ENCODE peak calls at places on chromosomes 2 and 18, in five cellular contexts. K is IMR-90, P is AG04449, H is HFFc6, Y is mammary epithelial cell. I is an unnamed sample.

GRCh38 chr18:48308755-48309154 is 100.4 kb downstream of the ZBTB7C start:
- DNase-seq in K (no peak), P (no peak), H (no peak), Y (no peak), I (no peak)

GRCh38 chr2:7861910-7862702 is 819.8 kb upstream of the ID2 start:
- DNase-seq in K (no peak), P (no peak), H (no peak), Y (no peak), I (no peak)

GRCh38 chr18:48533340-48534093 is 5.3 kb upstream of the CTIF start:
- DNase-seq in K (no peak), P (no peak), H (no peak), Y (no peak), I (no peak)

GRCh38 chr2:12048551-12048950 is 302.1 kb downstream of the LPIN1 start:
- DNase-seq in K (no peak), P (no peak), H (no peak), Y (no peak), I (no peak)

GRCh38 chr2:51247252-51247651 is 215.3 kb upstream of the NRXN1 start:
- DNase-seq in K (no peak), P (no peak), H (no peak), Y (no peak), I (no peak)

GRCh38 chr2:4898706-4899105 is 793.5 kb upstream of the SOX11 start:
- DNase-seq in K (no peak), P (no peak), H (no peak), Y (peak; percentile 73), I (no peak)

GRCh38 chr2:135913726-135914365 is 37.6 kb upstream of the MCM6 start:
- DNase-seq in K (peak; percentile 47), P (no peak), H (peak; percentile 48), Y (peak; percentile 15), I (peak; percentile 10)

GRCh38 chr18:9757851-9758587 is 49.9 kb downstream of the RAB31 start:
- DNase-seq in K (peak; percentile 57), P (no peak), H (peak; percentile 13), Y (peak; percentile 22), I (no peak)

GRCh38 chr2:46564811-46565241 is 85.5 kb downstream of the TMEM247 start:
- DNase-seq in K (no peak), P (no peak), H (no peak), Y (no peak), I (no peak)

GRCh38 chr2:105763076-105763475 is 18.4 kb downstream of the NCK2 start:
- DNase-seq in K (no peak), P (no peak), H (no peak), Y (no peak), I (no peak)

GRCh38 chr2:164252568-164253287 is 368.6 kb downstream of the GRB14 start:
- DNase-seq in K (no peak), P (no peak), H (no peak), Y (no peak), I (no peak)

GRCh38 chr2:113277474-113278072 is 1.1 kb downstream of the PAX8 start:
- DNase-seq in K (no peak), P (no peak), H (no peak), Y (no peak), I (no peak)

GRCh38 chr18:79962835-79963657 is 1.4 kb upstream of the HSBP1L1 start:
- DNase-seq in K (no peak), P (no peak), H (no peak), Y (no peak), I (no peak)

GRCh38 chr2:143807677-143808076 is 678.5 kb downstream of the ARHGAP15 start:
- DNase-seq in K (no peak), P (no peak), H (no peak), Y (no peak), I (no peak)

GRCh38 chr2:121897335-121897970 is 142.0 kb downstream of the TSN start:
- DNase-seq in K (peak; percentile 27), P (no peak), H (peak; percentile 61), Y (peak; percentile 17), I (peak; percentile 3)

GRCh38 chr2:27689424-27689823 is 25.7 kb downstream of the SLC4A1AP start:
- DNase-seq in K (no peak), P (no peak), H (no peak), Y (peak; percentile 75), I (no peak)

GRCh38 chr2:233346374-233346773 is 7.9 kb upstream of the DGKD start:
- DNase-seq in K (no peak), P (no peak), H (no peak), Y (no peak), I (no peak)

GRCh38 chr2:1503471-1504310 is 90.4 kb downstream of the TPO start:
- DNase-seq in K (no peak), P (no peak), H (no peak), Y (no peak), I (no peak)

GRCh38 chr2:42096869-42097591 is 49.2 kb downstream of the PKDCC start:
- DNase-seq in K (no peak), P (no peak), H (no peak), Y (no peak), I (no peak)

GRCh38 chr2:191432121-191432520 is 186.9 kb downstream of the MYO1B start:
- DNase-seq in K (peak; percentile 13), P (no peak), H (no peak), Y (no peak), I (no peak)

GRCh38 chr2:66441651-66442365 is 6.9 kb downstream of the MEIS1 start:
- DNase-seq in K (no peak), P (no peak), H (no peak), Y (no peak), I (no peak)

GRCh38 chr18:8835556-8835955 is 130.2 kb downstream of the MTCL1 start:
- DNase-seq in K (peak; percentile 41), P (no peak), H (no peak), Y (peak; percentile 68), I (no peak)

GRCh38 chr2:176997792-176998169 is 214.8 kb upstream of the HNRNPA3 start:
- DNase-seq in K (no peak), P (no peak), H (no peak), Y (no peak), I (no peak)

GRCh38 chr2:184923751-184924150 is 325.4 kb downstream of the ZNF804A start:
- DNase-seq in K (no peak), P (no peak), H (no peak), Y (no peak), I (no peak)

GRCh38 chr2:21261591-21261990 is 137.8 kb downstream of the TDRD15 start:
- DNase-seq in K (no peak), P (no peak), H (no peak), Y (no peak), I (no peak)
- TF ChIP-seq CTCF in K (no peak), P (no peak), H (no peak), Y (no peak), I (no peak)

GRCh38 chr2:62363166-62363565 is 142.8 kb downstream of the TMEM17 start:
- DNase-seq in K (no peak), P (no peak), H (no peak), Y (no peak), I (no peak)

GRCh38 chr2:62364786-62365185 is 141.2 kb downstream of the TMEM17 start:
- DNase-seq in K (no peak), P (no peak), H (no peak), Y (no peak), I (no peak)

GRCh38 chr2:62362561-62362960 is 143.4 kb downstream of the TMEM17 start:
- DNase-seq in K (no peak), P (no peak), H (no peak), Y (peak; percentile 66), I (no peak)

DNA sequence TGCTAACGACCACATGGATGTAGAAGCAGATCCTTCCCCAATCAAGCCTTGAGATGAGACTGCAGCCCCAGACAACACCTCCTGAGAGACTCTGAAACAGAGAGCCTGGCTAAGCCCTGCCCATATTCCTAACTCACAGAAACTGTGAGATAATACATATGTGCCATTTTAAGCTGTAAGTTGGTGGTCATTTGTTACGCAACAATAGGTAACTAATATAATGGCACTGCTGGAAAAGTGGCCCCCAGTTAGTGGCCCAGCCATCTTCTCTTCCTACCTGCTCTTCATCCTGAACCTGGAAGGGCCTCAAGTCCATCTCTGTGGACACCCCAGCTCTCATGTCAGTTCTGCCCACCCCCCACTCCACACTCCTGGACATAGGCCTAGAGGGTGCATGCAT is 144.0 kb downstream of the TMEM17 start:
- DNase-seq in K (no peak), P (no peak), H (no peak), Y (no peak), I (no peak)
- TF ChIP-seq CTCF in K (no peak), P (no peak), H (no peak), Y (no peak), I (no peak)

DNA sequence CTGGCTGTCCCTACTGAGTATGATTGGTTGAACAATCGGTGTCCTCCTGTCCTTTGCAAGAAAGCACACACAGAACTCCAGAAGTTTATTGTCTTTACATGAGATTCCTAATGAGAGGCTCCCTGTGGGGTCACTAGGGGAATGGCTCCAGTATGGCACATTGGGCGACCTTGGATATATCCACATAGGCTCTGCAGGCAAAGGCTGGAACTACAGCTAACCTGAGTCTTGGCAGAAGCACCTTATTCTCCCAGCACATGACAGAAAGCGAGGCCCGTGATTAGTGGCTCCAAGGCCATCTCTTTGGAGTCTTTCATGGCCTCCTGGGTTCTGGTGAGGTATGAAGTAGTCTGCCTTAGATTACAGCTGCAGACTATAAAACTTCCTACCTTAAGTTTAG is 49.0 kb downstream of the ZDBF2 start:
- DNase-seq in K (no peak), P (no peak), H (no peak), Y (no peak), I (no peak)
- TF ChIP-seq CTCF in K (no peak), P (no peak), H (no peak), Y (no peak), I (no peak)

GRCh38 chr2:218981390-218982311 is 3.3 kb downstream of the FEV start:
- DNase-seq in K (peak; percentile 12), P (no peak), H (no peak), Y (peak; percentile 50), I (no peak)
- TF ChIP-seq CTCF in K (no peak), P (no peak), H (peak; percentile 3), Y (no peak), I (no peak)

I was measured in AG09319.